ENCODE peak calls at places on chromosomes 11 and 22, in seven cellular contexts. One of them, this sample, is unnamed.

GRCh38 chr22:48918585-48919186 is 909.0 kb downstream of the BRD1 start:
- DNase-seq in SK-N-SH: no peak
- DNase-seq in GM12878: no peak
- DNase-seq in HCT116: no peak
- DNase-seq in T47D: no peak
- DNase-seq in H1: no peak
- DNase-seq in K562: no peak
- DNase-seq in this sample: peak; percentile 65

GRCh38 chr11:111361082-111361801 is 17.8 kb downstream of the POU2AF1 start:
- DNase-seq in SK-N-SH: peak; percentile 53
- DNase-seq in GM12878: no peak
- DNase-seq in HCT116: no peak
- DNase-seq in T47D: no peak
- DNase-seq in H1: no peak
- DNase-seq in K562: no peak
- DNase-seq in this sample: no peak

GRCh38 chr22:21982338-21982965 is at the start of gene TOP3B:
- DNase-seq in SK-N-SH: peak; percentile 92
- DNase-seq in GM12878: peak; percentile 17
- DNase-seq in HCT116: peak; percentile 43
- DNase-seq in T47D: peak; percentile 42
- DNase-seq in H1: no peak
- DNase-seq in K562: peak; percentile 99
- DNase-seq in this sample: peak; percentile 52

GRCh38 chr11:79600747-79601146 is 159.9 kb upstream of the TENM4 start:
- DNase-seq in SK-N-SH: no peak
- DNase-seq in GM12878: no peak
- DNase-seq in HCT116: no peak
- DNase-seq in T47D: no peak
- DNase-seq in H1: no peak
- DNase-seq in K562: no peak
- DNase-seq in this sample: no peak

GRCh38 chr11:10181811-10182210 is 112.2 kb downstream of the SBF2 start:
- DNase-seq in SK-N-SH: peak; percentile 21
- DNase-seq in GM12878: no peak
- DNase-seq in HCT116: peak; percentile 26
- DNase-seq in T47D: no peak
- DNase-seq in H1: no peak
- DNase-seq in K562: no peak
- DNase-seq in this sample: peak; percentile 32

GRCh38 chr11:14676068-14676467 is 32.5 kb downstream of the PDE3B start:
- DNase-seq in SK-N-SH: no peak
- DNase-seq in GM12878: no peak
- DNase-seq in HCT116: no peak
- DNase-seq in T47D: no peak
- DNase-seq in H1: no peak
- DNase-seq in K562: no peak
- DNase-seq in this sample: peak; percentile 77

GRCh38 chr22:41919357-41920224 is 4.7 kb upstream of the SHISA8 start:
- DNase-seq in SK-N-SH: peak; percentile 74
- DNase-seq in GM12878: peak; percentile 71
- DNase-seq in HCT116: no peak
- DNase-seq in T47D: no peak
- DNase-seq in H1: peak; percentile 72
- DNase-seq in K562: peak; percentile 70
- DNase-seq in this sample: no peak

GRCh38 chr11:11534981-11535380 is 86.8 kb downstream of the GALNT18 start:
- DNase-seq in SK-N-SH: no peak
- DNase-seq in GM12878: no peak
- DNase-seq in HCT116: no peak
- DNase-seq in T47D: no peak
- DNase-seq in H1: no peak
- DNase-seq in K562: no peak
- DNase-seq in this sample: no peak

GRCh38 chr22:39598017-39598965 is 27.7 kb downstream of the CACNA1I start:
- DNase-seq in SK-N-SH: no peak
- DNase-seq in GM12878: no peak
- DNase-seq in HCT116: peak; percentile 57
- DNase-seq in T47D: peak; percentile 64
- DNase-seq in H1: peak; percentile 57
- DNase-seq in K562: peak; percentile 97
- DNase-seq in this sample: no peak

GRCh38 chr11:34647532-34647931 is 26.6 kb downstream of the EHF start:
- DNase-seq in SK-N-SH: no peak
- DNase-seq in GM12878: no peak
- DNase-seq in HCT116: no peak
- DNase-seq in T47D: no peak
- DNase-seq in H1: no peak
- DNase-seq in K562: no peak
- DNase-seq in this sample: no peak

GRCh38 chr22:20584872-20585639 is 77.6 kb downstream of the MED15 start:
- DNase-seq in SK-N-SH: peak; percentile 88
- DNase-seq in GM12878: no peak
- DNase-seq in HCT116: no peak
- DNase-seq in T47D: no peak
- DNase-seq in H1: no peak
- DNase-seq in K562: no peak
- DNase-seq in this sample: no peak

GRCh38 chr11:65592840-65593517 is 2.6 kb downstream of the KCNK7 start:
- DNase-seq in SK-N-SH: peak; percentile 31
- DNase-seq in GM12878: no peak
- DNase-seq in HCT116: no peak
- DNase-seq in T47D: no peak
- DNase-seq in H1: no peak
- DNase-seq in K562: no peak
- DNase-seq in this sample: no peak

GRCh38 chr11:117618273-117618672 is 178.7 kb downstream of the DSCAML1 start:
- DNase-seq in SK-N-SH: no peak
- DNase-seq in GM12878: no peak
- DNase-seq in HCT116: no peak
- DNase-seq in T47D: no peak
- DNase-seq in H1: no peak
- DNase-seq in K562: no peak
- DNase-seq in this sample: no peak

GRCh38 chr11:44861829-44862545 is 88.7 kb downstream of the TP53I11 start:
- DNase-seq in SK-N-SH: no peak
- DNase-seq in GM12878: peak; percentile 86
- DNase-seq in HCT116: peak; percentile 89
- DNase-seq in T47D: peak; percentile 73
- DNase-seq in H1: peak; percentile 85
- DNase-seq in K562: peak; percentile 50
- DNase-seq in this sample: peak; percentile 44

GRCh38 chr11:100741866-100742625 is 55.0 kb downstream of the ARHGAP42 start:
- DNase-seq in SK-N-SH: no peak
- DNase-seq in GM12878: no peak
- DNase-seq in HCT116: no peak
- DNase-seq in T47D: no peak
- DNase-seq in H1: no peak
- DNase-seq in K562: no peak
- DNase-seq in this sample: no peak

GRCh38 chr11:14251754-14252153 is 107.2 kb downstream of the RRAS2 start:
- DNase-seq in SK-N-SH: no peak
- DNase-seq in GM12878: no peak
- DNase-seq in HCT116: no peak
- DNase-seq in T47D: no peak
- DNase-seq in H1: no peak
- DNase-seq in K562: no peak
- DNase-seq in this sample: no peak

GRCh38 chr11:75656044-75656726 is 12.7 kb downstream of the MAP6 start:
- DNase-seq in SK-N-SH: no peak
- DNase-seq in GM12878: no peak
- DNase-seq in HCT116: no peak
- DNase-seq in T47D: no peak
- DNase-seq in H1: no peak
- DNase-seq in K562: no peak
- DNase-seq in this sample: peak; percentile 31

GRCh38 chr11:93668171-93668570 is 6.7 kb downstream of the CEP295 start:
- DNase-seq in SK-N-SH: no peak
- DNase-seq in GM12878: no peak
- DNase-seq in HCT116: no peak
- DNase-seq in T47D: no peak
- DNase-seq in H1: no peak
- DNase-seq in K562: no peak
- DNase-seq in this sample: no peak

DNA sequence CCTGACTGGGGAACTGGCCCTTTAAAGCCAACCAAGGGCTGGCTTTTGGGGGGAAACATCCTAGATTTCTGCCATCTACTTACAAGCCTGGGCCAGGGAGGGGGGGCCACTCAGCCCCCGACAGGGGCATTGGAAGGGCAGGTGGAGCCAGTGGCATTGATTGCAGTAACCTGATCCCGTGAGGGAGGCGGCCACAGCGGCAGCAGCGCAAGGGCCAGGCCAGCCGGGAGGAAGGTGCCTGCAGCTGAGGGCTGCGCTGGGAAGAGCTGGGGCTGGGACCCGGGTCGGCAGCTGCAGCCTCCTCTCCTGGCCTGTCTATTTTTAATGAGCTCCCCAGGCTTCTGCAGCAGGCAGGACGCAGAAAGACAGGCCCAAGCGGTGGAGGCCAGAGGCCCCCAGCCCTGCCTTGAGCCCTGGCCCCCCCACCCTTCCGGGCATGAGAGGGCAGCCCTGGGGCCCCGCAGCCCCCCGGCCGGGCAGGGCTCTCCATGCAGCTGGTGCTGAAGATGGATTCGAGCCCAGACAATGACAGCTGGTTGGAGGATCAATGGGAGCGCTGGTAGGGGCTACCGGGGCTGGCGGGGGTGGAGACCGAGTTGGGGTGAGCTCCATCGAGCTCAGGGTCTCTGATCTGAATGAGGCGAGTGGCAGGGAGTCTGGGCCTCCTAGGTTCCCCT is 10.5 kb downstream of the FREY1 start:
- DNase-seq in SK-N-SH: peak; percentile 73
- DNase-seq in GM12878: no peak
- DNase-seq in HCT116: no peak
- DNase-seq in T47D: no peak
- DNase-seq in H1: no peak
- DNase-seq in K562: no peak
- DNase-seq in this sample: no peak
- TF ChIP-seq JUND in SK-N-SH: no peak
- TF ChIP-seq JUND in GM12878: no peak
- TF ChIP-seq JUND in HCT116: no peak
- TF ChIP-seq JUND in T47D: no peak
- TF ChIP-seq JUND in H1: no peak
- TF ChIP-seq JUND in K562: no peak
- TF ChIP-seq JUND in this sample: no peak

GRCh38 chr22:44805663-44806062 is 53.3 kb downstream of the ARHGAP8 start:
- DNase-seq in SK-N-SH: no peak
- DNase-seq in GM12878: no peak
- DNase-seq in HCT116: no peak
- DNase-seq in T47D: no peak
- DNase-seq in H1: no peak
- DNase-seq in K562: no peak
- DNase-seq in this sample: no peak

GRCh38 chr22:44807915-44808690 is 55.7 kb downstream of the ARHGAP8 start:
- DNase-seq in SK-N-SH: peak; percentile 77
- DNase-seq in GM12878: no peak
- DNase-seq in HCT116: no peak
- DNase-seq in T47D: no peak
- DNase-seq in H1: no peak
- DNase-seq in K562: peak; percentile 66
- DNase-seq in this sample: peak; percentile 15

GRCh38 chr22:44809456-44809855 is 57.1 kb downstream of the ARHGAP8 start:
- DNase-seq in SK-N-SH: no peak
- DNase-seq in GM12878: no peak
- DNase-seq in HCT116: no peak
- DNase-seq in T47D: no peak
- DNase-seq in H1: no peak
- DNase-seq in K562: no peak
- DNase-seq in this sample: no peak

GRCh38 chr22:44804327-44804726 is 52.0 kb downstream of the ARHGAP8 start:
- DNase-seq in SK-N-SH: no peak
- DNase-seq in GM12878: no peak
- DNase-seq in HCT116: no peak
- DNase-seq in T47D: no peak
- DNase-seq in H1: no peak
- DNase-seq in K562: no peak
- DNase-seq in this sample: no peak

DNA sequence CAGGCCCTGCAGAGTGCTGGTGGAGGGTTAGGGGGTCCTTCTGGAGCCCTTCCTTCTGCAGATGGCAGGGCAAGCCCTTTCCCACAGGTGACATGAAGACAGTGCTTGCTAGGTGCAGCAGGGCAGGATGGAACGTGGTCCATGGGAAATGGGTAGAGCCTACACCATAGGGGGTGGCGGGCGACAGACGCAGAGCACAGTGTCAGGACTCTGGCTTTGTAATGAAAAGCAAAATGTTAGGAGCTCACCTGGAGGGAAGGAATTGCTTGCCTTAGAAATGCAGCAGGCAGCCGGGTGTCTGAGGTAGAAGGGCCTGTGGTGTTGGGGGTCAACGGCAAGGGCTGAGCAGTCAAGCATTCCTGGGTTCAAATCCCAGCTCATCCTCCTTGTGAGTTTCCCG is 54.9 kb downstream of the ARHGAP8 start:
- DNase-seq in SK-N-SH: no peak
- DNase-seq in GM12878: no peak
- DNase-seq in HCT116: no peak
- DNase-seq in T47D: no peak
- DNase-seq in H1: no peak
- DNase-seq in K562: no peak
- DNase-seq in this sample: no peak
- TF ChIP-seq JUND in SK-N-SH: no peak
- TF ChIP-seq JUND in GM12878: no peak
- TF ChIP-seq JUND in HCT116: no peak
- TF ChIP-seq JUND in T47D: no peak
- TF ChIP-seq JUND in H1: no peak
- TF ChIP-seq JUND in K562: no peak
- TF ChIP-seq JUND in this sample: no peak

DNA sequence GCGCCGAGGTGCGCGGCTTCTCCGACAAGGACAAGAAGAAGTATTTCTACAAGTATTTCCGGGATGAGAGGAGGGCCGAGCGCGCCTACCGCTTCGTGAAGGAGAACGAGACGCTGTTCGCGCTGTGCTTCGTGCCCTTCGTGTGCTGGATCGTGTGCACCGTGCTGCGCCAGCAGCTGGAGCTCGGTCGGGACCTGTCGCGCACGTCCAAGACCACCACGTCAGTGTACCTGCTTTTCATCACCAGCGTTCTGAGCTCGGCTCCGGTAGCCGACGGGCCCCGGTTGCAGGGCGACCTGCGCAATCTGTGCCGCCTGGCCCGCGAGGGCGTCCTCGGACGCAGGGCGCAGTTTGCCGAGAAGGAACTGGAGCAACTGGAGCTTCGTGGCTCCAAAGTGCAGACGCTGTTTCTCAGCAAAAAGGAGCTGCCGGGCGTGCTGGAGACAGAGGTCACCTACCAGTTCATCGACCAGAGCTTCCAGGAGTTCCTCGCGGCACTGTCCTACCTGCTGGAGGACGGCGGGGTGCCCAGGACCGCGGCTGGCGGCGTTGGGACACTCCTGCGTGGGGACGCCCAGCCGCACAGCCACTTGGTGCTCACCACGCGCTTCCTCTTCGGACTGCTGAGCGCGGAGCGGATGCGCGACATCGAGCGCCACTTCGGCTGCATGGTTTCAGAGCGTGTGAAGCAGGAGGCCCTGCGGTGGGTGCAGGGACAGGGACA is 2.7 kb downstream of the NLRP6 start:
- DNase-seq in SK-N-SH: peak; percentile 31
- DNase-seq in GM12878: no peak
- DNase-seq in HCT116: no peak
- DNase-seq in T47D: no peak
- DNase-seq in H1: no peak
- DNase-seq in K562: no peak
- DNase-seq in this sample: no peak
- TF ChIP-seq JUND in SK-N-SH: no peak
- TF ChIP-seq JUND in GM12878: no peak
- TF ChIP-seq JUND in HCT116: no peak
- TF ChIP-seq JUND in T47D: no peak
- TF ChIP-seq JUND in H1: no peak
- TF ChIP-seq JUND in K562: no peak
- TF ChIP-seq JUND in this sample: no peak

GRCh38 chr22:29481265-29482000 is 1.4 kb downstream of the NEFH start:
- DNase-seq in SK-N-SH: no peak
- DNase-seq in GM12878: no peak
- DNase-seq in HCT116: no peak
- DNase-seq in T47D: no peak
- DNase-seq in H1: no peak
- DNase-seq in K562: peak; percentile 14
- DNase-seq in this sample: no peak
- TF ChIP-seq JUND in SK-N-SH: no peak
- TF ChIP-seq JUND in GM12878: no peak
- TF ChIP-seq JUND in HCT116: no peak
- TF ChIP-seq JUND in T47D: no peak
- TF ChIP-seq JUND in H1: no peak
- TF ChIP-seq JUND in K562: no peak
- TF ChIP-seq JUND in this sample: no peak

This sample was measured in HepG2.